ENCODE peak calls at places on chromosome 3, in five cellular contexts. H, F, X, M and I are unnamed samples.

GRCh38 chr3:77320514-77320913 is 280.6 kb downstream of the ROBO2 start:
- DNase-seq in X (no peak), H (peak), F (no peak), M (no peak), I (no peak)

GRCh38 chr3:13200951-13201350 is 127.7 kb upstream of the IQSEC1 start:
- DNase-seq in F (no peak), M (no peak), H (peak), X (peak), I (no peak)

GRCh38 chr3:23113455-23114171 is 89.5 kb upstream of the UBE2E2 start:
- DNase-seq in H (no peak), F (no peak), M (no peak), X (no peak), I (no peak)

GRCh38 chr3:3200632-3201212 is 21.2 kb upstream of the CRBN start:
- DNase-seq in F (peak), M (peak), X (peak), H (peak), I (no peak)

GRCh38 chr3:194985031-194985578 is 285.9 kb downstream of the XXYLT1 start:
- DNase-seq in F (peak), H (peak), X (peak), M (no peak), I (no peak)

GRCh38 chr3:131231710-131232348 is 149.7 kb upstream of the NUDT16 start:
- DNase-seq in F (no peak), M (no peak), X (no peak), H (no peak), I (no peak)

GRCh38 chr3:28850186-28850585 is 430.7 kb upstream of the RBMS3 start:
- DNase-seq in X (no peak), F (no peak), M (no peak), H (no peak), I (no peak)

GRCh38 chr3:16455001-16455400 is 58.5 kb downstream of the RFTN1 start:
- DNase-seq in F (no peak), H (no peak), X (no peak), M (no peak), I (no peak)

GRCh38 chr3:18425641-18426403 is 683 bp upstream of the SATB1 start:
- DNase-seq in F (peak), X (peak), H (peak), M (peak), I (peak)

GRCh38 chr3:177284383-177284881 is 87.2 kb upstream of the TBL1XR1 start:
- DNase-seq in F (peak), M (no peak), H (no peak), X (peak), I (no peak)

GRCh38 chr3:188473045-188473444 is 319.1 kb downstream of the LPP start:
- DNase-seq in M (no peak), F (no peak), H (no peak), X (no peak), I (no peak)

GRCh38 chr3:56682458-56683121 is 475 bp downstream of the TASOR start:
- DNase-seq in H (peak), F (peak), M (peak), X (peak), I (peak)

GRCh38 chr3:124620600-124621063 is 109.6 kb upstream of the UMPS start:
- DNase-seq in H (no peak), F (peak), X (no peak), M (no peak), I (no peak)

GRCh38 chr3:193305356-193305755 is 64.3 kb downstream of the PLAAT1 start:
- DNase-seq in M (no peak), X (no peak), F (peak), H (no peak), I (no peak)

GRCh38 chr3:48428088-48428862 is 1.6 kb downstream of the PLXNB1 start:
- DNase-seq in M (peak), F (peak), H (no peak), X (peak), I (no peak)

GRCh38 chr3:11581237-11582122 is 62.2 kb downstream of the VGLL4 start:
- DNase-seq in H (no peak), M (no peak), X (no peak), F (peak), I (no peak)

DNA sequence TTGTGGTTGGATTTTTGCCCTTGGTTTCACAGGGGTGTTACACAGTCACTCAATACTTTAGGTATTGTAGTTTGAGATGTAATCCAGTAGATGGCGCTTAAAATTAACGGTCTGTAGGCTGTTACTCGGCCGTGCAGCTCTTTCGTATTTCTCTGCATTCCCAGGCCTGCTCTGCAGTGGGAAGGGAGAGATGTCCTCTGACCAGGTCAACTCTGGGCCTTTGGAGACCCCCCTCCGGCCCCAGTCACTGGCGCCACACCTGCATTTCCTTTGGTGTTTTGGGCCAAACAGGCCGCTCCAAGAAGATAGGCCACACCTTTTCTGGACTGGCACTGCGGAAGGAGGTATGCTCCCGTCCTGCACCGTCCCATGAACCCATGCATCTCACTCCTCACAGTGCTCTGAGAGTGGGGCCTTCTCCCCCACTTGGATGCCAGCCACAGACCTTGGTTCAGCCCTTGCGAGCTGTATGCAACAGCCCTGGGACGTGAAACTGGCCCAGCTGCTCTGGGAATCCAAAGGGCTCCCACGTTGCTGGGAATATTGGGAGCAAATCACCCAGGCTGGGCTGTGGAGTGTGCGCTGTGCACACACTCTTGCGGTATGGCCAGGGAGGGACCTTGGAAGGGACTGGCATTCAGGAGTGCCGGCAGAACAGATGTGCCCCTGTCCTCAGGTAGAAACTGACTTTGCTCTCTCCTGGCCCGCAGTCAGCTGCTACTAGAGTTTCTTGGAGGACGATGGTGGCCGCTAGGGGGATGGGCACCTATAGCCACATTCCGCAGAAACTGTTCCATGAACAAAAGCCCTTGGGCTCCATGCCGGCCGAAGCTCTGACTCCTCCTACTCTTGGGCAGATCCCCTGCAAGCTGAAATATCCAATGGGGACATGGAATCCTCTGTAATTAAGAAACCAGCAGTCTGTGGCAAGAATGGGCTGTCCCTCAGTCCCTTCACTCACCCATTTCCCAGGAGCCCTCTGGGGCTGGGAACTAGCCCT is 410.5 kb upstream of the CADM2 start:
- DNase-seq in F (peak), H (peak), X (peak), M (peak), I (no peak)
- TF ChIP-seq CTCF in F (peak), H (peak), X (peak), M (peak), I (no peak)

GRCh38 chr3:183560607-183561006 is 5.1 kb upstream of the KLHL6 start:
- DNase-seq in F (peak), X (no peak), H (no peak), M (no peak), I (no peak)
- TF ChIP-seq CTCF in F (no peak), X (no peak), H (no peak), M (no peak), I (no peak)

DNA sequence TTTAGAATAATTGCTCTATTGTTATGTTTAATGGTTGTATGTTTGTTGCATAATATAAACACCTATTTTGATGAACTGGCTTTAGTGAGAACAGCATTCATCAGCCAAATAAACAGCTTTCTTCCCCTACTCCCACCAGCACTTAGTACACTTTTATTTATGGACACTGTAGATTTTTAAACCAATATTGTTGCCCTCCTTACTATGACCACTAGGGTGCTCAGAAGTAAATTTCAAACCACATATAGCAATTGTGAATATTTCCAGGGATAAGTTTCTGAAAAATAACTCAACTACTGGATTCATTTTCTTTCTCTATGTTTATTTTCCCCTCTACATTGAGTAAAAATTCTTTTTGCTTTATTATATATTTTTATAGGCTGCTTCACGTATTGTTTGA is 84.7 kb upstream of the PTX3 start:
- DNase-seq in F (no peak), H (no peak), X (no peak), M (no peak), I (no peak)
- TF ChIP-seq CTCF in F (peak), H (peak), X (no peak), M (peak), I (no peak)

GRCh38 chr3:119681279-119681678 is 4.1 kb upstream of the COX17 start:
- DNase-seq in F (peak), X (no peak), M (no peak), H (no peak), I (no peak)
- TF ChIP-seq CTCF in F (no peak), X (peak), M (peak), H (peak), I (no peak)